ENCODE peak calls at places on chromosomes 5 and 9, in seven cellular contexts. One of them, this sample, is unnamed.

GRCh38 chr5:147487031-147487750 is 22.7 kb downstream of the DPYSL3 start:
- DNase-seq in ascending aorta: no peak
- DNase-seq in heart left ventricle: no peak
- DNase-seq in CD8-positive, alpha-beta T cell: no peak
- DNase-seq in astrocyte of the cerebellum: no peak
- DNase-seq in sigmoid colon: no peak
- DNase-seq in mucosa of descending colon: no peak
- DNase-seq in this sample: no peak

GRCh38 chr5:3602713-3603502 is 7.3 kb downstream of the IRX1 start:
- DNase-seq in ascending aorta: no peak
- DNase-seq in heart left ventricle: peak
- DNase-seq in CD8-positive, alpha-beta T cell: no peak
- DNase-seq in astrocyte of the cerebellum: no peak
- DNase-seq in sigmoid colon: no peak
- DNase-seq in mucosa of descending colon: no peak
- DNase-seq in this sample: no peak

GRCh38 chr9:126621919-126622735 is 8.4 kb downstream of the LMX1B start:
- DNase-seq in ascending aorta: no peak
- DNase-seq in heart left ventricle: no peak
- DNase-seq in CD8-positive, alpha-beta T cell: no peak
- DNase-seq in astrocyte of the cerebellum: no peak
- DNase-seq in sigmoid colon: no peak
- DNase-seq in mucosa of descending colon: no peak
- DNase-seq in this sample: no peak

GRCh38 chr5:16803831-16804230 is 132.3 kb downstream of the MYO10 start:
- DNase-seq in ascending aorta: no peak
- DNase-seq in heart left ventricle: no peak
- DNase-seq in CD8-positive, alpha-beta T cell: no peak
- DNase-seq in astrocyte of the cerebellum: no peak
- DNase-seq in sigmoid colon: no peak
- DNase-seq in mucosa of descending colon: no peak
- DNase-seq in this sample: no peak

GRCh38 chr5:165130656-165131055 is 1625.2 kb downstream of the MAT2B start:
- DNase-seq in ascending aorta: no peak
- DNase-seq in heart left ventricle: no peak
- DNase-seq in CD8-positive, alpha-beta T cell: no peak
- DNase-seq in astrocyte of the cerebellum: peak
- DNase-seq in sigmoid colon: no peak
- DNase-seq in mucosa of descending colon: no peak
- DNase-seq in this sample: no peak

GRCh38 chr9:15416880-15417279 is 5.8 kb upstream of the SNAPC3 start:
- DNase-seq in ascending aorta: no peak
- DNase-seq in heart left ventricle: no peak
- DNase-seq in CD8-positive, alpha-beta T cell: no peak
- DNase-seq in astrocyte of the cerebellum: peak
- DNase-seq in sigmoid colon: no peak
- DNase-seq in mucosa of descending colon: no peak
- DNase-seq in this sample: no peak

GRCh38 chr5:5271606-5272321 is 131.6 kb downstream of the ADAMTS16 start:
- DNase-seq in ascending aorta: no peak
- DNase-seq in heart left ventricle: no peak
- DNase-seq in CD8-positive, alpha-beta T cell: no peak
- DNase-seq in astrocyte of the cerebellum: peak
- DNase-seq in sigmoid colon: no peak
- DNase-seq in mucosa of descending colon: no peak
- DNase-seq in this sample: no peak

GRCh38 chr9:18185196-18185595 is 288.8 kb upstream of the ADAMTSL1 start:
- DNase-seq in ascending aorta: no peak
- DNase-seq in heart left ventricle: no peak
- DNase-seq in CD8-positive, alpha-beta T cell: no peak
- DNase-seq in astrocyte of the cerebellum: no peak
- DNase-seq in sigmoid colon: no peak
- DNase-seq in mucosa of descending colon: no peak
- DNase-seq in this sample: no peak

GRCh38 chr9:133992780-133993634 is 883 bp upstream of the VAV2 start:
- DNase-seq in ascending aorta: peak
- DNase-seq in heart left ventricle: peak
- DNase-seq in CD8-positive, alpha-beta T cell: peak
- DNase-seq in astrocyte of the cerebellum: peak
- DNase-seq in sigmoid colon: peak
- DNase-seq in mucosa of descending colon: peak
- DNase-seq in this sample: peak

GRCh38 chr9:125332527-125332926 is 70.9 kb downstream of the GAPVD1 start:
- DNase-seq in ascending aorta: no peak
- DNase-seq in heart left ventricle: no peak
- DNase-seq in CD8-positive, alpha-beta T cell: no peak
- DNase-seq in astrocyte of the cerebellum: no peak
- DNase-seq in sigmoid colon: no peak
- DNase-seq in mucosa of descending colon: no peak
- DNase-seq in this sample: no peak

GRCh38 chr5:172211676-172212075 is 17.7 kb downstream of the EFCAB9 start:
- DNase-seq in ascending aorta: no peak
- DNase-seq in heart left ventricle: no peak
- DNase-seq in CD8-positive, alpha-beta T cell: no peak
- DNase-seq in astrocyte of the cerebellum: no peak
- DNase-seq in sigmoid colon: no peak
- DNase-seq in mucosa of descending colon: no peak
- DNase-seq in this sample: no peak

GRCh38 chr9:3239240-3239639 is 286.6 kb downstream of the RFX3 start:
- DNase-seq in ascending aorta: no peak
- DNase-seq in heart left ventricle: no peak
- DNase-seq in CD8-positive, alpha-beta T cell: no peak
- DNase-seq in astrocyte of the cerebellum: no peak
- DNase-seq in sigmoid colon: no peak
- DNase-seq in mucosa of descending colon: no peak
- DNase-seq in this sample: no peak

GRCh38 chr5:132746592-132747063 is 598 bp upstream of the CCNI2 start:
- DNase-seq in ascending aorta: no peak
- DNase-seq in heart left ventricle: no peak
- DNase-seq in CD8-positive, alpha-beta T cell: no peak
- DNase-seq in astrocyte of the cerebellum: no peak
- DNase-seq in sigmoid colon: no peak
- DNase-seq in mucosa of descending colon: no peak
- DNase-seq in this sample: no peak

GRCh38 chr9:4934976-4935672 is 49.9 kb upstream of the JAK2 start:
- DNase-seq in ascending aorta: no peak
- DNase-seq in heart left ventricle: no peak
- DNase-seq in CD8-positive, alpha-beta T cell: no peak
- DNase-seq in astrocyte of the cerebellum: no peak
- DNase-seq in sigmoid colon: no peak
- DNase-seq in mucosa of descending colon: no peak
- DNase-seq in this sample: no peak

GRCh38 chr5:159878988-159879471 is 37.3 kb upstream of the ADRA1B start:
- DNase-seq in ascending aorta: no peak
- DNase-seq in heart left ventricle: peak
- DNase-seq in CD8-positive, alpha-beta T cell: no peak
- DNase-seq in astrocyte of the cerebellum: no peak
- DNase-seq in sigmoid colon: peak
- DNase-seq in mucosa of descending colon: peak
- DNase-seq in this sample: peak

GRCh38 chr9:85117831-85118230 is 448.3 kb downstream of the NTRK2 start:
- DNase-seq in ascending aorta: no peak
- DNase-seq in heart left ventricle: no peak
- DNase-seq in CD8-positive, alpha-beta T cell: no peak
- DNase-seq in astrocyte of the cerebellum: no peak
- DNase-seq in sigmoid colon: no peak
- DNase-seq in mucosa of descending colon: no peak
- DNase-seq in this sample: no peak

GRCh38 chr5:64632251-64632650 is 58.1 kb upstream of the SHISAL2B start:
- DNase-seq in ascending aorta: no peak
- DNase-seq in heart left ventricle: no peak
- DNase-seq in CD8-positive, alpha-beta T cell: no peak
- DNase-seq in astrocyte of the cerebellum: no peak
- DNase-seq in sigmoid colon: no peak
- DNase-seq in mucosa of descending colon: no peak
- DNase-seq in this sample: no peak

GRCh38 chr5:1765141-1765879 is 34.3 kb downstream of the MRPL36 start:
- DNase-seq in ascending aorta: no peak
- DNase-seq in heart left ventricle: peak
- DNase-seq in CD8-positive, alpha-beta T cell: no peak
- DNase-seq in astrocyte of the cerebellum: peak
- DNase-seq in sigmoid colon: peak
- DNase-seq in mucosa of descending colon: no peak
- DNase-seq in this sample: no peak

GRCh38 chr9:120878188-120879130 is 1.5 kb upstream of the PHF19 start:
- DNase-seq in ascending aorta: no peak
- DNase-seq in heart left ventricle: no peak
- DNase-seq in CD8-positive, alpha-beta T cell: no peak
- DNase-seq in astrocyte of the cerebellum: no peak
- DNase-seq in sigmoid colon: no peak
- DNase-seq in mucosa of descending colon: no peak
- DNase-seq in this sample: no peak

GRCh38 chr9:13992136-13992798 is 321.7 kb downstream of the NFIB start:
- DNase-seq in ascending aorta: no peak
- DNase-seq in heart left ventricle: no peak
- DNase-seq in CD8-positive, alpha-beta T cell: no peak
- DNase-seq in astrocyte of the cerebellum: no peak
- DNase-seq in sigmoid colon: no peak
- DNase-seq in mucosa of descending colon: no peak
- DNase-seq in this sample: no peak

GRCh38 chr9:89880161-89880560 is 275.3 kb downstream of the GADD45G start:
- DNase-seq in ascending aorta: no peak
- DNase-seq in heart left ventricle: no peak
- DNase-seq in CD8-positive, alpha-beta T cell: no peak
- DNase-seq in astrocyte of the cerebellum: no peak
- DNase-seq in sigmoid colon: peak
- DNase-seq in mucosa of descending colon: no peak
- DNase-seq in this sample: no peak

GRCh38 chr9:133945977-133946753 is 46.0 kb downstream of the VAV2 start:
- DNase-seq in ascending aorta: no peak
- DNase-seq in heart left ventricle: peak
- DNase-seq in CD8-positive, alpha-beta T cell: no peak
- DNase-seq in astrocyte of the cerebellum: no peak
- DNase-seq in sigmoid colon: peak
- DNase-seq in mucosa of descending colon: peak
- DNase-seq in this sample: no peak

GRCh38 chr5:81302596-81302995 is 1.2 kb downstream of the ZCCHC9 start:
- DNase-seq in ascending aorta: no peak
- DNase-seq in heart left ventricle: no peak
- DNase-seq in CD8-positive, alpha-beta T cell: no peak
- DNase-seq in astrocyte of the cerebellum: no peak
- DNase-seq in sigmoid colon: no peak
- DNase-seq in mucosa of descending colon: no peak
- DNase-seq in this sample: no peak
- H3K4me3 ChIP-seq in ascending aorta: peak
- H3K4me3 ChIP-seq in heart left ventricle: peak
- H3K4me3 ChIP-seq in CD8-positive, alpha-beta T cell: peak
- H3K4me3 ChIP-seq in astrocyte of the cerebellum: peak
- H3K4me3 ChIP-seq in sigmoid colon: peak
- H3K4me3 ChIP-seq in mucosa of descending colon: no peak
- H3K4me3 ChIP-seq in this sample: peak

DNA sequence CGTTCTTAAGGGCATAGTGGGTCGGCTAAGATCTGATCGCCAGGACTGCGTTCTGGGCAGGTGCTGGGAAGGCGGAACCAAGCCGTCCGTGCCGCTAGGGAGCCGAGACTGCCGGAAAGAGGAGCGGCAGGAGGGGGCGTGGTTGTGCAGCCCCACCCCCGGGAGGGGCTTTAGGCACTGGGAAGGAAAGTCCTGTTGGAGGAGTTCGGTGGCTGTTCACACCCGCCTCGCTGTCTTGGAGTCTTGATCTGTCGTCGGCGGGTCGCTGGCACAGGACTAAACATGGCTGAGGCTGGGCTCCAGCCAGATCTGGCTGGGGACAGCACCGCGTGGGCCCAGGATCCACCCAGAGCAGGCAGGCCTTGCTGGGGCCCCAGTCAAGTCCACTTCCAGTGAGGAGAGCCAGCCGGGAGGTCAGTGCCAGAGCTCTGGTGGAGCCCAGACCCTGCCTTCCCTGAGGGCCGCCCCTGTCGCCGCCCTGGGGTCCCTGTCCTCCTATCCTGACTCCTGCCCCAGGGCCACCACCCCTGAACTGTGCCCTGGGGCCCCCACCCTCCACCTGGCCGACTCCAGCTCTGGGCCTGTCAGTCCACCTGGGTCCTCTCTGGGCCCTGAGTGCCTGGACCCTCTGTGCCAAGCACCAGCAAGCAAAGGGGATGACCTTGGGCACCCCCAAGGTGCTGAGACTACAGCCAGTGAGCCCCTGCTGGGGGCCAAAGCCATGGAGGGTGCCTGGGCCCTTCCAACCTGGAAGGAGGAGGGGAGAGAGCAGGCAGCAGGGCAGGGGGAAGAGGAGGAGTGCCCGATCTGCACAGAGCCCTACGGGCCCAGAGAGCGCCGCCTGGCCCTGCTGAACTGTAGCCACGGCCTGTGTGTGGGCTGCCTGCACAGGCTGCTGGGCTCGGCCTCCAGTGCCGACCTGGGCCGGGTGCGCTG is 4.5 kb downstream of the RNF208 start:
- DNase-seq in ascending aorta: no peak
- DNase-seq in heart left ventricle: peak
- DNase-seq in CD8-positive, alpha-beta T cell: no peak
- DNase-seq in astrocyte of the cerebellum: no peak
- DNase-seq in sigmoid colon: no peak
- DNase-seq in mucosa of descending colon: peak
- DNase-seq in this sample: no peak
- TF ChIP-seq CTCF in ascending aorta: no peak
- TF ChIP-seq CTCF in heart left ventricle: no peak
- TF ChIP-seq CTCF in CD8-positive, alpha-beta T cell: no peak
- TF ChIP-seq CTCF in astrocyte of the cerebellum: no peak
- TF ChIP-seq CTCF in sigmoid colon: no peak
- TF ChIP-seq CTCF in mucosa of descending colon: no peak
- TF ChIP-seq CTCF in this sample: no peak

GRCh38 chr9:136088939-136089696 is 6.0 kb downstream of the NACC2 start:
- DNase-seq in ascending aorta: no peak
- DNase-seq in heart left ventricle: peak
- DNase-seq in CD8-positive, alpha-beta T cell: no peak
- DNase-seq in astrocyte of the cerebellum: no peak
- DNase-seq in sigmoid colon: peak
- DNase-seq in mucosa of descending colon: peak
- DNase-seq in this sample: no peak
- H3K4me3 ChIP-seq in ascending aorta: no peak
- H3K4me3 ChIP-seq in heart left ventricle: no peak
- H3K4me3 ChIP-seq in CD8-positive, alpha-beta T cell: no peak
- H3K4me3 ChIP-seq in astrocyte of the cerebellum: no peak
- H3K4me3 ChIP-seq in sigmoid colon: peak
- H3K4me3 ChIP-seq in mucosa of descending colon: no peak
- H3K4me3 ChIP-seq in this sample: no peak

DNA sequence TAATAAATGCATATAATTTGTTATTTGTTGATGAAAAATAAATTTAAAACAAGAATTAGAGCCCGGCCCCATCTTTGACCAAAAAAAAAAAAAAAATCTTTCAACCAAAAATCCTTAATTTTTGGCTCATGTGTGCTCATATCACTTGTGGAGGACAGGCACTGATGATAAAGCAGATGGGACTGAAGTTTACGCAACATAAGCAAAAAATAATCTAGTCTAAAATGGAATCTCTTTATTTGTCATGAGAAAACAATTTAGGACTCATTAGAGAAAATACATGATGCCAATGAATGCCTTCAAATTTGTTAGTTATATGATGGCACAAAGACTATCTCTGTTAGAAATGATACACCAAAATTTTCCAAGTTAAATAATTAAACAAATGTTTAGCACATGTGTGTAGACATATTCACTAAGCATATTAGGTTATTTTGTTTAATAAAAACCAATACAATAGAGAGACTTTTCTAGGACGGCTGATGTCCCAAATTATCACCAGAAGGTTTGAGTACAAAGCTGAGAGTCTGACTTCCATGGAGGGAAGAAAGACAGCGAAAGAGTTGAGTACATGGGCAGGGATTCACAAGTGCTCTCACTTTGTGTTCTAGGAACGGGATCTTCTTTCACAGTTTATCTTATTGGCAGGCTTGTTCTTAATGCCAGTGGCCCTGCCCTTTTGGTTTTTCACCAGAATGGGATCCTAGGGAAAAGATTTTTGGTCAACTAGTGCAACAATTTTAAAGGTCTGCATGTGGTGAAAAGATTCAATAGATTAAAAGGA is 621.4 kb downstream of the RAB3C start:
- DNase-seq in ascending aorta: no peak
- DNase-seq in heart left ventricle: no peak
- DNase-seq in CD8-positive, alpha-beta T cell: no peak
- DNase-seq in astrocyte of the cerebellum: no peak
- DNase-seq in sigmoid colon: no peak
- DNase-seq in mucosa of descending colon: no peak
- DNase-seq in this sample: no peak
- TF ChIP-seq CTCF in ascending aorta: no peak
- TF ChIP-seq CTCF in heart left ventricle: no peak
- TF ChIP-seq CTCF in CD8-positive, alpha-beta T cell: no peak
- TF ChIP-seq CTCF in astrocyte of the cerebellum: no peak
- TF ChIP-seq CTCF in sigmoid colon: no peak
- TF ChIP-seq CTCF in mucosa of descending colon: no peak
- TF ChIP-seq CTCF in this sample: no peak

This sample was measured in AG09309.